ENCODE peak calls at places on chromosomes 1 and 21, in five cellular contexts. One of them, this sample, is unnamed.

GRCh38 chr1:227733751-227734545 is 1.2 kb downstream of the JMJD4 start:
- DNase-seq in amniotic stem cell: no peak
- DNase-seq in NCI-H1436: no peak
- DNase-seq in stimulated activated naive B cell treated with anti-CD40 and anti-IgM and Interleukin-4, amounts not matched to agents 10 μg/mL and 1 μg/mL and 100 μg/mL, for 72 hours: no peak
- DNase-seq in uterus: no peak
- DNase-seq in this sample: no peak

GRCh38 chr1:51693420-51694144 is 76.7 kb downstream of the OSBPL9 start:
- DNase-seq in NCI-H1436: no peak
- DNase-seq in uterus: no peak
- DNase-seq in stimulated activated naive B cell treated with anti-CD40 and anti-IgM and Interleukin-4, amounts not matched to agents 10 μg/mL and 1 μg/mL and 100 μg/mL, for 72 hours: no peak
- DNase-seq in amniotic stem cell: no peak
- DNase-seq in this sample: no peak

GRCh38 chr1:20602851-20603450 is 14.1 kb downstream of the CDA start:
- DNase-seq in amniotic stem cell: no peak
- DNase-seq in uterus: no peak
- DNase-seq in stimulated activated naive B cell treated with anti-CD40 and anti-IgM and Interleukin-4, amounts not matched to agents 10 μg/mL and 1 μg/mL and 100 μg/mL, for 72 hours: no peak
- DNase-seq in NCI-H1436: no peak
- DNase-seq in this sample: no peak

GRCh38 chr1:95116666-95117206 is 419 bp upstream of the TLCD4 start:
- DNase-seq in NCI-H1436: peak
- DNase-seq in amniotic stem cell: peak
- DNase-seq in stimulated activated naive B cell treated with anti-CD40 and anti-IgM and Interleukin-4, amounts not matched to agents 10 μg/mL and 1 μg/mL and 100 μg/mL, for 72 hours: peak
- DNase-seq in uterus: peak
- DNase-seq in this sample: peak

GRCh38 chr1:115679141-115679611 is 37.4 kb downstream of the VANGL1 start:
- DNase-seq in stimulated activated naive B cell treated with anti-CD40 and anti-IgM and Interleukin-4, amounts not matched to agents 10 μg/mL and 1 μg/mL and 100 μg/mL, for 72 hours: no peak
- DNase-seq in NCI-H1436: no peak
- DNase-seq in amniotic stem cell: peak
- DNase-seq in uterus: peak
- DNase-seq in this sample: no peak

GRCh38 chr21:34154878-34155277 is 81.5 kb downstream of the MRPS6 start:
- DNase-seq in stimulated activated naive B cell treated with anti-CD40 and anti-IgM and Interleukin-4, amounts not matched to agents 10 μg/mL and 1 μg/mL and 100 μg/mL, for 72 hours: no peak
- DNase-seq in NCI-H1436: no peak
- DNase-seq in uterus: no peak
- DNase-seq in amniotic stem cell: no peak
- DNase-seq in this sample: no peak

GRCh38 chr1:246428542-246429308 is 78.4 kb downstream of the SMYD3 start:
- DNase-seq in uterus: no peak
- DNase-seq in amniotic stem cell: peak
- DNase-seq in NCI-H1436: no peak
- DNase-seq in stimulated activated naive B cell treated with anti-CD40 and anti-IgM and Interleukin-4, amounts not matched to agents 10 μg/mL and 1 μg/mL and 100 μg/mL, for 72 hours: no peak
- DNase-seq in this sample: no peak

GRCh38 chr21:32135401-32136363 is 143.2 kb downstream of the MIS18A start:
- DNase-seq in NCI-H1436: no peak
- DNase-seq in amniotic stem cell: no peak
- DNase-seq in stimulated activated naive B cell treated with anti-CD40 and anti-IgM and Interleukin-4, amounts not matched to agents 10 μg/mL and 1 μg/mL and 100 μg/mL, for 72 hours: peak
- DNase-seq in uterus: no peak
- DNase-seq in this sample: no peak

GRCh38 chr21:42763578-42764442 is 110.4 kb downstream of the PDE9A start:
- DNase-seq in uterus: no peak
- DNase-seq in NCI-H1436: no peak
- DNase-seq in amniotic stem cell: no peak
- DNase-seq in stimulated activated naive B cell treated with anti-CD40 and anti-IgM and Interleukin-4, amounts not matched to agents 10 μg/mL and 1 μg/mL and 100 μg/mL, for 72 hours: no peak
- DNase-seq in this sample: no peak

GRCh38 chr1:212218911-212219310 is 66.3 kb upstream of the PPP2R5A start:
- DNase-seq in NCI-H1436: no peak
- DNase-seq in stimulated activated naive B cell treated with anti-CD40 and anti-IgM and Interleukin-4, amounts not matched to agents 10 μg/mL and 1 μg/mL and 100 μg/mL, for 72 hours: peak
- DNase-seq in amniotic stem cell: peak
- DNase-seq in uterus: no peak
- DNase-seq in this sample: no peak

GRCh38 chr1:236206548-236206947 is 64.2 kb downstream of the GPR137B start:
- DNase-seq in NCI-H1436: no peak
- DNase-seq in uterus: no peak
- DNase-seq in stimulated activated naive B cell treated with anti-CD40 and anti-IgM and Interleukin-4, amounts not matched to agents 10 μg/mL and 1 μg/mL and 100 μg/mL, for 72 hours: no peak
- DNase-seq in amniotic stem cell: no peak
- DNase-seq in this sample: no peak

GRCh38 chr1:231139125-231139649 is 22.7 kb upstream of the TRIM67 start:
- DNase-seq in stimulated activated naive B cell treated with anti-CD40 and anti-IgM and Interleukin-4, amounts not matched to agents 10 μg/mL and 1 μg/mL and 100 μg/mL, for 72 hours: no peak
- DNase-seq in NCI-H1436: no peak
- DNase-seq in amniotic stem cell: no peak
- DNase-seq in uterus: no peak
- DNase-seq in this sample: no peak

GRCh38 chr1:8113257-8114220 is 87.4 kb upstream of the ERRFI1 start:
- DNase-seq in stimulated activated naive B cell treated with anti-CD40 and anti-IgM and Interleukin-4, amounts not matched to agents 10 μg/mL and 1 μg/mL and 100 μg/mL, for 72 hours: no peak
- DNase-seq in NCI-H1436: no peak
- DNase-seq in uterus: no peak
- DNase-seq in amniotic stem cell: no peak
- DNase-seq in this sample: no peak

GRCh38 chr21:29382029-29382654 is 83.4 kb downstream of the BACH1 start:
- DNase-seq in uterus: no peak
- DNase-seq in stimulated activated naive B cell treated with anti-CD40 and anti-IgM and Interleukin-4, amounts not matched to agents 10 μg/mL and 1 μg/mL and 100 μg/mL, for 72 hours: no peak
- DNase-seq in NCI-H1436: no peak
- DNase-seq in amniotic stem cell: no peak
- DNase-seq in this sample: no peak

GRCh38 chr1:240258910-240259309 is 167.2 kb downstream of the FMN2 start:
- DNase-seq in stimulated activated naive B cell treated with anti-CD40 and anti-IgM and Interleukin-4, amounts not matched to agents 10 μg/mL and 1 μg/mL and 100 μg/mL, for 72 hours: no peak
- DNase-seq in uterus: no peak
- DNase-seq in NCI-H1436: no peak
- DNase-seq in amniotic stem cell: peak
- DNase-seq in this sample: no peak

GRCh38 chr1:22893292-22893691 is 79.4 kb downstream of the LACTBL1 start:
- DNase-seq in amniotic stem cell: no peak
- DNase-seq in NCI-H1436: no peak
- DNase-seq in stimulated activated naive B cell treated with anti-CD40 and anti-IgM and Interleukin-4, amounts not matched to agents 10 μg/mL and 1 μg/mL and 100 μg/mL, for 72 hours: no peak
- DNase-seq in uterus: no peak
- DNase-seq in this sample: no peak

GRCh38 chr21:46048926-46049889 is 48.7 kb upstream of the COL6A2 start:
- DNase-seq in stimulated activated naive B cell treated with anti-CD40 and anti-IgM and Interleukin-4, amounts not matched to agents 10 μg/mL and 1 μg/mL and 100 μg/mL, for 72 hours: no peak
- DNase-seq in NCI-H1436: no peak
- DNase-seq in uterus: peak
- DNase-seq in amniotic stem cell: peak
- DNase-seq in this sample: no peak

GRCh38 chr1:96059736-96060135 is 661.8 kb upstream of the PTBP2 start:
- DNase-seq in stimulated activated naive B cell treated with anti-CD40 and anti-IgM and Interleukin-4, amounts not matched to agents 10 μg/mL and 1 μg/mL and 100 μg/mL, for 72 hours: no peak
- DNase-seq in amniotic stem cell: no peak
- DNase-seq in uterus: no peak
- DNase-seq in NCI-H1436: no peak
- DNase-seq in this sample: no peak

GRCh38 chr21:35226960-35227741 is 178.0 kb upstream of the RUNX1 start:
- DNase-seq in uterus: no peak
- DNase-seq in stimulated activated naive B cell treated with anti-CD40 and anti-IgM and Interleukin-4, amounts not matched to agents 10 μg/mL and 1 μg/mL and 100 μg/mL, for 72 hours: peak
- DNase-seq in NCI-H1436: peak
- DNase-seq in amniotic stem cell: no peak
- DNase-seq in this sample: no peak

GRCh38 chr1:47537966-47538365 is 100.1 kb downstream of the FOXD2 start:
- DNase-seq in amniotic stem cell: no peak
- DNase-seq in uterus: no peak
- DNase-seq in stimulated activated naive B cell treated with anti-CD40 and anti-IgM and Interleukin-4, amounts not matched to agents 10 μg/mL and 1 μg/mL and 100 μg/mL, for 72 hours: no peak
- DNase-seq in NCI-H1436: no peak
- DNase-seq in this sample: no peak

GRCh38 chr1:212613440-212614335 is 5.1 kb downstream of the ATF3 start:
- DNase-seq in uterus: no peak
- DNase-seq in amniotic stem cell: no peak
- DNase-seq in NCI-H1436: no peak
- DNase-seq in stimulated activated naive B cell treated with anti-CD40 and anti-IgM and Interleukin-4, amounts not matched to agents 10 μg/mL and 1 μg/mL and 100 μg/mL, for 72 hours: no peak
- DNase-seq in this sample: no peak

GRCh38 chr21:35565204-35565611 is 495.1 kb downstream of the SETD4 start:
- DNase-seq in NCI-H1436: no peak
- DNase-seq in amniotic stem cell: peak
- DNase-seq in stimulated activated naive B cell treated with anti-CD40 and anti-IgM and Interleukin-4, amounts not matched to agents 10 μg/mL and 1 μg/mL and 100 μg/mL, for 72 hours: no peak
- DNase-seq in uterus: no peak
- DNase-seq in this sample: no peak

GRCh38 chr1:1109743-1110142 is 6.1 kb downstream of the C1orf159 start:
- DNase-seq in stimulated activated naive B cell treated with anti-CD40 and anti-IgM and Interleukin-4, amounts not matched to agents 10 μg/mL and 1 μg/mL and 100 μg/mL, for 72 hours: no peak
- DNase-seq in amniotic stem cell: no peak
- DNase-seq in NCI-H1436: no peak
- DNase-seq in uterus: no peak
- DNase-seq in this sample: no peak

GRCh38 chr1:153687346-153687745 is 8.9 kb downstream of the NPR1 start:
- DNase-seq in NCI-H1436: no peak
- DNase-seq in amniotic stem cell: no peak
- DNase-seq in uterus: no peak
- DNase-seq in stimulated activated naive B cell treated with anti-CD40 and anti-IgM and Interleukin-4, amounts not matched to agents 10 μg/mL and 1 μg/mL and 100 μg/mL, for 72 hours: no peak
- DNase-seq in this sample: no peak

GRCh38 chr1:94011709-94012590 is 102.7 kb upstream of the GCLM start:
- DNase-seq in stimulated activated naive B cell treated with anti-CD40 and anti-IgM and Interleukin-4, amounts not matched to agents 10 μg/mL and 1 μg/mL and 100 μg/mL, for 72 hours: no peak
- DNase-seq in uterus: no peak
- DNase-seq in amniotic stem cell: no peak
- DNase-seq in NCI-H1436: no peak
- DNase-seq in this sample: no peak

GRCh38 chr1:31957701-31958674 is 19.8 kb upstream of the PTP4A2 start:
- DNase-seq in amniotic stem cell: no peak
- DNase-seq in stimulated activated naive B cell treated with anti-CD40 and anti-IgM and Interleukin-4, amounts not matched to agents 10 μg/mL and 1 μg/mL and 100 μg/mL, for 72 hours: peak
- DNase-seq in NCI-H1436: no peak
- DNase-seq in uterus: no peak
- DNase-seq in this sample: no peak

GRCh38 chr1:29708818-29709710 is 472.7 kb downstream of the PTPRU start:
- DNase-seq in uterus: no peak
- DNase-seq in NCI-H1436: peak
- DNase-seq in amniotic stem cell: peak
- DNase-seq in stimulated activated naive B cell treated with anti-CD40 and anti-IgM and Interleukin-4, amounts not matched to agents 10 μg/mL and 1 μg/mL and 100 μg/mL, for 72 hours: no peak
- DNase-seq in this sample: no peak

GRCh38 chr1:234986750-234987414 is 141.8 kb downstream of the TOMM20 start:
- DNase-seq in stimulated activated naive B cell treated with anti-CD40 and anti-IgM and Interleukin-4, amounts not matched to agents 10 μg/mL and 1 μg/mL and 100 μg/mL, for 72 hours: no peak
- DNase-seq in amniotic stem cell: no peak
- DNase-seq in NCI-H1436: no peak
- DNase-seq in uterus: no peak
- DNase-seq in this sample: peak

GRCh38 chr1:217495249-217495648 is 135.6 kb downstream of the GPATCH2 start:
- DNase-seq in NCI-H1436: no peak
- DNase-seq in amniotic stem cell: no peak
- DNase-seq in stimulated activated naive B cell treated with anti-CD40 and anti-IgM and Interleukin-4, amounts not matched to agents 10 μg/mL and 1 μg/mL and 100 μg/mL, for 72 hours: no peak
- DNase-seq in uterus: no peak
- DNase-seq in this sample: no peak